ENCODE peak calls at places on chromosomes 12 and 14, in six cellular contexts. S, A, J, T, C and R are unnamed samples. For H3K9me3, the result is how much of the 10 kb centered on the place peaks cover.

GRCh38 chr14:22926316-22926715 is 2.9 kb downstream of the PRMT5 start:
- DNase-seq in T (no peak), J (no peak), A (no peak), C (no peak), S (no peak), R (no peak)

GRCh38 chr12:16165506-16165905 is 112.0 kb downstream of the SLC15A5 start:
- DNase-seq in T (no peak), S (no peak), J (peak), C (peak), A (no peak), R (peak)

GRCh38 chr12:42564540-42564939 is 25.0 kb downstream of the PRICKLE1 start:
- DNase-seq in T (no peak), A (no peak), C (no peak), S (no peak), J (no peak), R (no peak)

GRCh38 chr14:101849125-101849524 is 87.6 kb downstream of the PPP2R5C start:
- DNase-seq in T (no peak), C (no peak), A (no peak), S (peak), J (no peak), R (no peak)

GRCh38 chr12:122888232-122888752 is 7.6 kb downstream of the VPS37B start:
- DNase-seq in S (no peak), J (peak), T (no peak), C (peak), A (no peak), R (no peak)

GRCh38 chr12:13976028-13976584 is 5.3 kb downstream of the GRIN2B start:
- DNase-seq in J (no peak), C (no peak), T (no peak), S (no peak), A (no peak), R (no peak)

GRCh38 chr12:30909721-30910350 is 16.7 kb upstream of the TSPAN11 start:
- DNase-seq in A (no peak), C (no peak), T (no peak), J (no peak), S (no peak), R (no peak)

GRCh38 chr14:97061198-97061597 is 264.0 kb downstream of the VRK1 start:
- DNase-seq in T (no peak), J (no peak), A (no peak), S (no peak), C (no peak), R (no peak)

GRCh38 chr12:79344855-79345840 is 345.6 kb downstream of the PAWR start:
- DNase-seq in S (peak), J (peak), A (no peak), T (peak), C (peak), R (peak)

GRCh38 chr14:84273181-84273580 is 1256.8 kb upstream of the FLRT2 start:
- DNase-seq in A (no peak), T (no peak), S (no peak), C (no peak), J (no peak), R (no peak)

GRCh38 chr14:56949828-56950227 is 139.5 kb upstream of the OTX2 start:
- DNase-seq in A (no peak), S (no peak), T (no peak), C (no peak), J (no peak), R (no peak)

GRCh38 chr14:67358914-67359313 is 690 bp downstream of the ATP6V1D start:
- DNase-seq in A (peak), J (no peak), T (no peak), S (no peak), C (no peak), R (no peak)

GRCh38 chr12:60930146-60930545 is 1330.1 kb upstream of the USP15 start:
- DNase-seq in S (no peak), A (no peak), C (no peak), J (no peak), T (no peak), R (no peak)

GRCh38 chr14:92726135-92726932 is 22.1 kb downstream of the LGMN start:
- DNase-seq in J (no peak), S (peak), T (no peak), A (no peak), C (peak), R (no peak)

GRCh38 chr14:102684276-102684663 is 91.8 kb downstream of the RCOR1 start:
- DNase-seq in J (peak), A (no peak), S (no peak), C (no peak), T (no peak), R (no peak)

GRCh38 chr14:53380041-53380440 is 226.9 kb upstream of the DDHD1 start:
- DNase-seq in C (no peak), S (no peak), A (no peak), T (no peak), J (no peak), R (no peak)

GRCh38 chr12:106854723-106855122 is 80.2 kb downstream of the RIC8B start:
- DNase-seq in S (no peak), C (no peak), A (no peak), T (no peak), J (no peak), R (no peak)

GRCh38 chr12:25985296-25985992 is 27.0 kb downstream of the RASSF8 start:
- DNase-seq in C (no peak), T (no peak), J (no peak), S (no peak), A (no peak), R (no peak)

GRCh38 chr12:50110127-50110761 is 1.8 kb upstream of the COX14 start:
- DNase-seq in T (peak), J (peak), C (no peak), A (peak), S (peak), R (no peak)

GRCh38 chr12:116455540-116456306 is 103.5 kb upstream of the MAP1LC3B2 start:
- DNase-seq in S (peak), C (peak), A (no peak), T (no peak), J (no peak), R (no peak)

GRCh38 chr12:68767191-68767590 is 21.2 kb downstream of the SLC35E3 start:
- DNase-seq in C (no peak), J (no peak), A (no peak), S (no peak), T (no peak), R (no peak)

GRCh38 chr14:51071851-51072250 is 23.1 kb downstream of the TRIM9 start:
- DNase-seq in T (no peak), A (no peak), C (no peak), S (no peak), J (no peak), R (no peak)

GRCh38 chr12:57897296-57897974 is 43.9 kb upstream of the ATP23 start:
- DNase-seq in T (no peak), C (no peak), A (no peak), S (no peak), J (no peak), R (no peak)

GRCh38 chr12:100545092-100545491 is 28.4 kb upstream of the GAS2L3 start:
- DNase-seq in A (no peak), T (no peak), S (no peak), C (no peak), J (no peak), R (no peak)

GRCh38 chr12:57390174-57390573 is 40.7 kb downstream of the R3HDM2 start:
- DNase-seq in C (no peak), J (no peak), S (no peak), T (no peak), A (no peak), R (no peak)

GRCh38 chr12:112029326-112029725 is 16.1 kb downstream of the ERP29 start:
- DNase-seq in A (no peak), S (no peak), T (no peak), C (no peak), J (no peak), R (no peak)

GRCh38 chr14:33900706-33901105 is 50.2 kb downstream of the EGLN3 start:
- DNase-seq in A (no peak), T (no peak), C (no peak), S (no peak), J (no peak), R (no peak)

GRCh38 chr12:124273630-124274029 is 21.3 kb upstream of the RFLNA start:
- DNase-seq in A (peak), J (peak), T (peak), S (peak), C (peak), R (peak)

GRCh38 chr12:41962171-41962572 is 182.5 kb downstream of the GXYLT1 start:
- DNase-seq in J (no peak), T (no peak), S (no peak), C (no peak), A (no peak), R (no peak)

GRCh38 chr12:47504775-47505446 is 200.9 kb downstream of the RPAP3 start:
- DNase-seq in J (no peak), A (no peak), C (no peak), S (no peak), T (no peak), R (no peak)

GRCh38 chr14:105853907-105854599 is 327.7 kb downstream of the TMEM121 start:
- DNase-seq in T (no peak), A (no peak), C (no peak), J (no peak), S (no peak), R (no peak)

GRCh38 chr14:105854600-105855245 is 328.3 kb downstream of the TMEM121 start:
- DNase-seq in S (no peak), A (no peak), C (no peak), T (no peak), J (no peak), R (no peak)

GRCh38 chr14:105855893-105856675 is 329.7 kb downstream of the TMEM121 start:
- DNase-seq in J (no peak), T (no peak), C (no peak), A (no peak), S (no peak), R (no peak)

GRCh38 chr14:105856676-105857222 is 330.4 kb downstream of the TMEM121 start:
- DNase-seq in C (no peak), J (no peak), T (no peak), A (no peak), S (no peak), R (no peak)

DNA sequence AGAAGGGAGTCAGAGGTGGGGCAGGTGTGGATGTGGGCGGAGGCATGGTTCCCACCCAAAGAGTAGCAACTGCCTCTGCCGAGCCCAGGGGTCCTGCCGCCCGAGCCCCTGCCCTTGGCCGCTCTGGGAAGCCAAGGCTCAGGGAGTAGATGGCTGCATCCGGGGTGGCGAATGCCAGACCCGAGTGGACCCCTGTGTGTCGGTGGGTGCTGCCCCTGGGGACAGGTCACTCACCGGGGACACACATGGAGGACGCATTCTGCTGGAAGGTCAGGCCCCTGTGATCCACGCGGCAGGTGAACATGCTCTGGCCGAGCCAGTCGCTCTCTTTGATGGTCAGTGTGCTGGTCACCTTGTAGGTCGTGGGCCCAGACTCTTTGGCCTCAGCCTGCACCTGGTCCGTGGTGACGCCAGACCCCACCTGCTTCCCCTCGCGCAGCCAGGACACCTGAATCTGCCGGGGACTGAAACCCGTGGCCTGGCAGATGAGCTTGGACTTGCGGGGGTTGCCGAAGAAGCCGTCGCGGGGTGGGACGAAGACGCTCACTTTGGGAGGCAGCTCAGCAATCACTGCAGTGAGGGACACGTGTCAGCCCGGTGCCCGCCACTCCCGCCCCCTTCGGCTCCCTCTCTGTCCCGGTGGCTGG is 329.0 kb downstream of the TMEM121 start:
- DNase-seq in C (no peak), A (no peak), T (no peak), S (no peak), J (no peak), R (no peak)
- H3K9me3 ChIP-seq in C (under half), A (half or more), T (under half), S (under half), J (under half), R (under half)

DNA sequence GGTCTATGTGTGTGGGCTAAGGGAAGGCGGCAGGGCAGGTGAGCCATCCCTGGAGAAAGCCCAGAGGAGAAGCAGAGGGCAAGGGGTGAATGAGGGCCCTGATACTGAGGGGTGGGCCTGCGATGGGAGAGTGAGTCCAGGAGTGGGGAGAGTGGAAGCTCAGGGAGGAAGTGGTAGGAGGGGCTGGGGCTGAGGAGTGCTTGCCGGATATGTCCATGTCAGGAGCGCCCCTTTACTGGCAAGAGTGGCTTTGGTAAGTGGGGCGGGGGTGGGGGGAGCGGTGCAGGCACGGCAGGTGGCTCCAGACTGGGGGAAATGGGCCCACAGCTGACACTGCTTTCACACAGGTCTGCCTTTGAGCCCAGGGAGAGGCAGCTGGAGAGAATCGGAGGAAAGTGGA is 86.3 kb upstream of the GPR68 start:
- DNase-seq in J (no peak), A (no peak), S (no peak), T (no peak), C (no peak), R (no peak)
- TF ChIP-seq ZNF274 in J (no peak), A (no peak), S (no peak), T (no peak), C (no peak), R (no peak)

GRCh38 chr12:62834406-62834805 is 100.5 kb downstream of the PPM1H start:
- DNase-seq in J (no peak), T (no peak), C (no peak), S (no peak), A (no peak), R (no peak)
- TF ChIP-seq YY1 in J (no peak), T (no peak), C (no peak), S (no peak), A (no peak), R (no peak)

GRCh38 chr12:133105620-133106019 is 24.5 kb downstream of the ZNF891 start:
- DNase-seq in J (no peak), S (no peak), A (no peak), T (no peak), C (no peak), R (no peak)
- H3K9me3 ChIP-seq in J (half or more), S (under half), A (half or more), T (under half), C (half or more), R (half or more)

DNA sequence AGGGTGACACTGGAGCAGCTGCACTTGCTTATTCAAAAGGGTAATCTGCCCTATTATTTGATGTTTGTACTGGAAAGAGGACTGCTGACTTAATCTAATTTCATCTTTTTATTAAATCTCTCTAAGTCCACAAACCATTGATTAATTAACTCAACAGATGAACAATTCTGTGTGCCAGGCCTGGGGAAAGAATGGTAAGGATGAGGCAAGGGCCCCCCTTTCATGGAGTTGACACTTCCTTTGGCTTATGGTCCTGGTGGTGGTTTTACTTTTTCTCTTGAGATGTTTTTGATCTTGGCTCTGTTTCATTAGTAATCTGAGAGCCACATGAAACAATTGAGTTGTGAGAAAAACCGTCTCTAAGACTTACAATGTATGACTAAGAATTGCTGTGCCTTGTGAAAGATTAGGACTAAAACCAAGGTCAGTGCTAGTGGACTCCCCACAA is 52.7 kb upstream of the EVL start:
- DNase-seq in A (no peak), J (no peak), T (peak), C (no peak), S (no peak), R (no peak)
- TF ChIP-seq ZNF274 in A (no peak), J (no peak), T (no peak), C (no peak), S (no peak), R (no peak)

DNA sequence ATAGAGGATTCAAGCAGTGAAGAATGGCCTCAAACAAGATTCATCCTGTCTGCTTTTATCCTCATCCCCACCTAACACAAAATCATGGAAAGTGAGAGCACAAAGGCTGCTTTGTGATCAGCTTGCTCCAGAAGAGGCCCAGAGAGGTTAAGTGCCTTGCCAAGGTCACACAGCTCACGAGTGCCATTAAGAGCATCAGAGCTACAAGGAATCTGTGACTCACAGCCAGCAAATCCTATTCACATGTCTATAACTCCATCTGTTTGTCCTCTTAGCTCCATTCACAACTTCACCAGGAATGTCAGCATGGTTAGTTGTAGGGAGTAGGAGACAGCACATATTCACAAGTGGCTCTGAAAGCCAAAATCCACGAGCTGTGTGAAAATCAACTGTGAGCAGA is 79.8 kb downstream of the TTC9 start:
- DNase-seq in S (no peak), C (no peak), T (no peak), J (peak), A (no peak), R (no peak)
- TF ChIP-seq YY1 in S (no peak), C (no peak), T (no peak), J (no peak), A (no peak), R (no peak)

DNA sequence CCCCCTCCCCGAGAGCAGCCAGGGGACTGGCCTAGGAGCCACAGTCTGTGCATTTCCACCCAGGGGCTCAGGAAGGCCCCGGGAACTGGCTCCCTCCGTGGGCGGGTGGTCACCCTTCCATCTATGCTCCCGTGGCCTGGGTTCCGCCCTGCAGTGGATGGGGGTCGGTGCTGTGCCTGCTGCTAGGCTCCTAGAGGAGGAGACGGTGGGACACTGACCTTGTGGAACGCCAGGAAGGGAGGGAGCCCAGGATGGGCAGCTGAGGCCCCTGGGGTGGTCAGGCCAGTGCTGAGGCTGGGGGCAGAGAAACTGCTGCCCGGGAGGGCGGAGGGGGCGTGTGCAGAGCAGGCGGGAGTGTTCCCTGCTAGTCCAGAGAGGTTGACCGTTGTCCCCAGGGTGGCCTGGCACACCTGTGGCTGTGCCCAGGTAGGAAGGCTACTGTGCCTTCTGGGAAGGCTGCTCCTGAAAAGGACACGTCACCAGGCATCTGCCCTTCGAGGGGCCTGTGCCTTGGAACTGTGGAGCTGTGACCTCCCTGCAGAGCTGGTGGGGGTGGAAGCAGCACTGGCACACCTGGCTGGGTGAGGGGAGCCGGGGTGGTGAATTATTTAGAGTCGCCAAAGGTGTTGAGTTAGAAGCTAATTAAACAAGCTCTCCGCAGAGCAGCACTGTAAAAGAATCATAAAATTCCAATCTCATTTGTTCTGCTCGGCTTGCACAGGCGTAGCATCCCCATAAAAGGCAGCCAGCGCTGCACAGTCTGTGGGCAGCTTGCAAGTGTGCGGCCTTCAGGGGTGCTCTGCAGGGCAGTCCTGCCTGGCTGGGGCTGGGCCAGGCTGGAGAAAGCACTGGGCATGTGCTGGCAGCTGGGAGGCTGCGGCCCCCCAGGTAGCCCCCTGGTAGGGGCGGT is 145.1 kb downstream of the KIF26A start:
- DNase-seq in J (no peak), T (no peak), C (no peak), S (no peak), A (no peak), R (no peak)
- H3K9me3 ChIP-seq in J (under half), T (under half), C (under half), S (under half), A (under half), R (under half)

GRCh38 chr12:104219908-104220404 is 4.4 kb downstream of the TXNRD1 start:
- DNase-seq in J (peak), A (peak), C (peak), S (peak), T (no peak), R (no peak)
- TF ChIP-seq ZNF274 in J (no peak), A (no peak), C (no peak), S (no peak), T (no peak), R (no peak)

GRCh38 chr14:37865719-37866549 is 270.5 kb downstream of the TTC6 start:
- DNase-seq in C (no peak), T (no peak), J (peak), S (no peak), A (no peak), R (no peak)
- TF ChIP-seq YY1 in C (no peak), T (no peak), J (no peak), S (no peak), A (no peak), R (no peak)

DNA sequence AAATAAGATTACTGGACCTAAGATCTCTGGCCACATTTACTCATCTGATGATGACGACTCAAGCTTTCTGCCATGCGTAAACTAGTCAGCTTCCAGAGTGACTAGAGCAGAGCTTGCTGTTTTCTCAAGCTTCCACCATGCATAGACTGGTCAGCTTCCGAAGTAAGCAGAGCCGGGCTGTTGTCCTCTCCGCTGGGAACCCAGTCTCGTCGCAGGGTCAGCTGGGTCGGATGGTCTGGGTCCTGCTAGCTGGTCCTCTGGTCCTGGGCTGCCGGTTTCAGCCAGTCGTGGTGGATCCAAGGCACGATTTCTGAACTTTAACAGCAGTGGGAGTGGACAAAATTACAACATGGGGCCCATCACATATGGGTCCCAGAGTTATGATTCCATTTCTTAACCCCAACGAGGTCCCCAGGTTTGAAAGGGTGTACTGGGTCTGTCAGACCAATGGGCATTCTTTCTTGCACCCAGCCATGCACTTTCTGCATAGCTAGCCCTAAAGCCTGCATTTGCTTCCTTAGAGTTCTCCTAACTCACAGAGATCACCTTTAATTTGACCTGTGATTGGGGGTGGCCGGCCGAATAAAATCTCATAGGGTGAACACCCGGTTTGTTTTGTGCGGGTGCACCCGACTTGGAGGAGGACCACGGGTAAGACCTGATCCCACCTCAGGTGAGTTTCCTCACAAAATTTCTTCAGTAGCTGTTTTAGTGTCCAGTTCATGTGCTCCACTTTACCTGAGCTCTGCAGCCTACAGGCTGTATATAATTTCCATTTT is 1312.8 kb downstream of the TMEM121 start:
- DNase-seq in J (no peak), A (no peak), T (no peak), C (no peak), S (no peak), R (no peak)
- H3K9me3 ChIP-seq in J (under half), A (half or more), T (under half), C (under half), S (under half), R (under half)